ENCODE peak calls at places on chromosomes 4 and X, in six cellular contexts. P is GM23338, D is MM.1S, R is neural progenitor cell, J is GM23248, B is HCT116. C is an unnamed sample.
A peak's percentile ranks its signal among the peaks of the same experiment; 100 is the strongest.

GRCh38 chr4:152269448-152270191 is 266.3 kb downstream of the FBXW7 start:
- DNase-seq in P (no peak), D (no peak), R (no peak), J (no peak), B (no peak), C (no peak)

GRCh38 chrX:119189586-119189985 is 46.5 kb upstream of the PGRMC1 start:
- DNase-seq in P (no peak), D (no peak), R (no peak), J (peak; percentile 76), B (no peak), C (no peak)

GRCh38 chr4:162075691-162076090 is 88.1 kb downstream of the FSTL5 start:
- DNase-seq in P (no peak), D (no peak), R (no peak), J (no peak), B (no peak), C (no peak)

GRCh38 chr4:16233569-16234177 is 7.4 kb upstream of the TAPT1 start:
- DNase-seq in P (no peak), D (no peak), R (no peak), J (no peak), B (no peak), C (peak; percentile 86)

GRCh38 chr4:182189107-182189878 is 53.9 kb upstream of the TENM3 start:
- DNase-seq in P (no peak), D (no peak), R (no peak), J (peak; percentile 63), B (no peak), C (no peak)

GRCh38 chrX:129593137-129593536 is 53.1 kb downstream of the OCRL start:
- DNase-seq in P (no peak), D (peak; percentile 33), R (no peak), J (peak; percentile 66), B (no peak), C (no peak)

GRCh38 chrX:13533726-13534125 is 35.7 kb upstream of the EGFL6 start:
- DNase-seq in P (no peak), D (no peak), R (no peak), J (peak; percentile 69), B (no peak), C (no peak)

GRCh38 chrX:153642655-153643430 is 4.2 kb upstream of the DUSP9 start:
- DNase-seq in P (peak; percentile 18), D (no peak), R (no peak), J (no peak), B (no peak), C (no peak)

GRCh38 chr4:180153587-180153986 is 2089.6 kb upstream of the TENM3 start:
- DNase-seq in P (no peak), D (no peak), R (no peak), J (no peak), B (no peak), C (no peak)

GRCh38 chr4:14771091-14771490 is 231.2 kb upstream of the CPEB2 start:
- DNase-seq in P (no peak), D (no peak), R (no peak), J (no peak), B (no peak), C (no peak)

GRCh38 chrX:111444881-111445280 is 32.9 kb upstream of the DCX start:
- DNase-seq in P (peak; percentile 11), D (peak; percentile 48), R (no peak), J (no peak), B (no peak), C (no peak)

GRCh38 chr4:135186002-135186401 is 984.4 kb upstream of the PABPC4L start:
- DNase-seq in P (peak; percentile 87), D (no peak), R (peak; percentile 41), J (no peak), B (no peak), C (no peak)

GRCh38 chr4:78766026-78766425 is 10.1 kb upstream of the BMP2K start:
- DNase-seq in P (no peak), D (no peak), R (no peak), J (peak; percentile 62), B (no peak), C (no peak)

GRCh38 chr4:4254179-4254578 is 6.2 kb upstream of the TMEM128 start:
- DNase-seq in P (no peak), D (no peak), R (no peak), J (no peak), B (no peak), C (no peak)

GRCh38 chr4:180449395-180449956 is 1793.7 kb upstream of the TENM3 start:
- DNase-seq in P (peak; percentile 84), D (peak; percentile 39), R (peak; percentile 71), J (no peak), B (peak; percentile 66), C (peak; percentile 55)

GRCh38 chr4:98771959-98772619 is 113.7 kb upstream of the TSPAN5 start:
- DNase-seq in P (no peak), D (no peak), R (no peak), J (no peak), B (no peak), C (no peak)

GRCh38 chrX:112846114-112846513 is 5.5 kb upstream of the AMOT start:
- DNase-seq in P (no peak), D (no peak), R (no peak), J (no peak), B (no peak), C (no peak)

GRCh38 chr4:109026588-109026987 is 263.7 kb upstream of the ETNPPL start:
- DNase-seq in P (no peak), D (no peak), R (no peak), J (no peak), B (no peak), C (no peak)

GRCh38 chrX:27918799-27919198 is 62.5 kb downstream of the DCAF8L1 start:
- DNase-seq in P (peak; percentile 2), D (no peak), R (peak; percentile 11), J (no peak), B (peak; percentile 7), C (no peak)

GRCh38 chrX:153643431-153644351 is 3.3 kb upstream of the DUSP9 start:
- DNase-seq in P (peak; percentile 22), D (no peak), R (peak; percentile 61), J (peak; percentile 41), B (no peak), C (no peak)

GRCh38 chr4:95549246-95550138 is 719 bp upstream of the UNC5C start:
- DNase-seq in P (peak; percentile 60), D (no peak), R (peak; percentile 70), J (peak; percentile 19), B (no peak), C (no peak)

GRCh38 chr4:185343726-185344581 is 51.8 kb downstream of the LRP2BP start:
- DNase-seq in P (no peak), D (no peak), R (no peak), J (peak; percentile 53), B (no peak), C (no peak)

GRCh38 chr4:1958276-1959103 is 50.3 kb downstream of the NELFA start:
- DNase-seq in P (no peak), D (no peak), R (no peak), J (no peak), B (no peak), C (no peak)

GRCh38 chr4:74431113-74431826 is 13.7 kb upstream of the AREG start:
- DNase-seq in P (no peak), D (peak; percentile 70), R (no peak), J (no peak), B (no peak), C (no peak)

GRCh38 chr4:137310593-137311490 is 221.5 kb downstream of the PCDH18 start:
- DNase-seq in P (no peak), D (no peak), R (no peak), J (peak; percentile 85), B (no peak), C (no peak)

GRCh38 chr4:75542824-75543223 is 13.0 kb upstream of the ODAPH start:
- DNase-seq in P (no peak), D (no peak), R (no peak), J (peak; percentile 91), B (no peak), C (no peak)

GRCh38 chr4:86043755-86044592 is 315.9 kb downstream of the MAPK10 start:
- DNase-seq in P (peak; percentile 63), D (peak; percentile 58), R (peak; percentile 51), J (peak; percentile 73), B (peak; percentile 37), C (peak; percentile 57)
- TF ChIP-seq EZH2phosphoT487 in P (no peak), D (no peak), R (no peak), J (no peak), B (no peak), C (no peak)

DNA sequence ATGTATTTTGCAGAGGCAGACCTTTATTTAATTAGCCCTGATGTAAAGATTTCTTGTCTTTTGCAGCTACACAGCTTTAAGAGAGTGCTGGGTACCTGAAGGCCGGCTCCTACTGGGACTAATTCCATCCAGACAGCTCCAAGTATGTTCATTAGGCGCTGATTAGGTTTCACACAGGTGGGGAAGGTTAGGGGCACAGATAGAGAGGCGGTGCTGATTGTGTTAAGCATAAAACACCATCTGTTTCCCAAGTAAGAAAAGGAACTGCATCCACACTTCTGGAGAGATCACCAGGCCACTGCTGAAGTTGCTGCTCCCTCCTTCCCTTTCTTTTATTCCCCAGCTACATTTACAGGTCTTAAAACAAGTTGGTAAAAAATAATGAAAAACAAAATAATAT is 349.5 kb downstream of the ZIC3 start:
- DNase-seq in P (no peak), D (no peak), R (no peak), J (no peak), B (no peak), C (no peak)
- TF ChIP-seq EZH2phosphoT487 in P (no peak), D (no peak), R (no peak), J (no peak), B (no peak), C (no peak)

DNA sequence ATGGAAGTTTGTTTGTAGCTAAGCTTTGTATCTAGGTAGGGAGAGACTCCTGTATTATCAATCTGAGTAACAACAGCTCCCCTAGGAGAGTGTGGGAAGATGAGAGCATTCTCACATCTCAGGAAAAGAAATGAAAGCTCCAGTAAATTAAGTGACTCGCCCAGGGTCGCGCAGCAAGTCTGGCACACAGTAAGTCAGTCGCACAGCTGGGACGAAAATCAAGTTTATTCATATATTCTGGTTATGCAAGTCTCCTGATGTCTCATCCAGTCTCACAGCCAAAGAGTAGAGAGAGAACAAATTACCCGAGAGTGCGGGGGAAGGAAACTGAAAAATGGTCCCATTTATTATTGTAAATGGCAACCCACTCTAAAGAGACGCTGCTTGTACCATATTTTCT is 216.1 kb downstream of the STK32B start:
- DNase-seq in P (no peak), D (no peak), R (no peak), J (peak; percentile 65), B (no peak), C (no peak)
- TF ChIP-seq EZH2phosphoT487 in P (no peak), D (no peak), R (no peak), J (no peak), B (no peak), C (no peak)

GRCh38 chr4:25133132-25133531 is 27.1 kb downstream of the SEPSECS start:
- DNase-seq in P (no peak), D (no peak), R (no peak), J (no peak), B (no peak), C (no peak)
- TF ChIP-seq EZH2phosphoT487 in P (no peak), D (no peak), R (no peak), J (no peak), B (no peak), C (no peak)